ENCODE peak calls at places on chromosomes 16 and 17, in nine cellular contexts. A is RWPE2, D is thoracic aorta, L is astrocyte of the spinal cord, R is mucosa of descending colon, K is AG04449, F is MM.1S, X is Peyer's patch, C is heart left ventricle. Z is an unnamed sample.

GRCh38 chr17:52128721-52129120 is 29.8 kb downstream of the CA10 start:
- DNase-seq in A (no peak), D (no peak), L (no peak), R (no peak), K (no peak), F (no peak), X (no peak), C (no peak), Z (no peak)

GRCh38 chr17:79092567-79092966 is 17.9 kb downstream of the ENGASE start:
- DNase-seq in A (no peak), D (no peak), L (no peak), R (no peak), K (no peak), F (no peak), X (no peak), C (no peak), Z (no peak)

GRCh38 chr17:41594363-41594915 is 7.7 kb upstream of the KRT14 start:
- DNase-seq in A (no peak), D (no peak), L (no peak), R (no peak), K (no peak), F (no peak), X (no peak), C (no peak), Z (no peak)

GRCh38 chr16:57592591-57593003 is 35.8 kb upstream of the ADGRG1 start:
- DNase-seq in A (peak; percentile 36), D (no peak), L (no peak), R (peak; percentile 59), K (no peak), F (peak; percentile 39), X (peak; percentile 53), C (no peak), Z (no peak)

GRCh38 chr17:79760197-79760906 is 17.6 kb upstream of the CBX2 start:
- DNase-seq in A (no peak), D (no peak), L (no peak), R (no peak), K (no peak), F (peak; percentile 23), X (no peak), C (no peak), Z (peak; percentile 22)

GRCh38 chr16:27583634-27584033 is 33.7 kb downstream of the KATNIP start:
- DNase-seq in A (no peak), D (no peak), L (no peak), R (no peak), K (no peak), F (no peak), X (no peak), C (no peak), Z (no peak)

GRCh38 chr16:49542391-49542891 is 168.8 kb downstream of the C16orf78 start:
- DNase-seq in A (no peak), D (no peak), L (peak; percentile 37), R (no peak), K (no peak), F (no peak), X (peak; percentile 38), C (peak; percentile 45), Z (no peak)

GRCh38 chr17:72590382-72590781 is 469.6 kb downstream of the SOX9 start:
- DNase-seq in A (peak; percentile 22), D (no peak), L (peak; percentile 80), R (no peak), K (no peak), F (no peak), X (no peak), C (no peak), Z (peak; percentile 78)

GRCh38 chr17:60845012-60845411 is 167.4 kb downstream of the BCAS3 start:
- DNase-seq in A (no peak), D (no peak), L (no peak), R (no peak), K (no peak), F (no peak), X (no peak), C (no peak), Z (no peak)

GRCh38 chr17:57926723-57927047 is 28.5 kb downstream of the CUEDC1 start:
- DNase-seq in A (no peak), D (no peak), L (no peak), R (no peak), K (no peak), F (no peak), X (no peak), C (no peak), Z (no peak)

GRCh38 chr17:66542183-66542966 is 240.0 kb downstream of the PRKCA start:
- DNase-seq in A (no peak), D (no peak), L (peak; percentile 76), R (no peak), K (no peak), F (peak; percentile 89), X (no peak), C (no peak), Z (no peak)

GRCh38 chr17:79832211-79833109 is 6.8 kb downstream of the CBX4 start:
- DNase-seq in A (no peak), D (no peak), L (no peak), R (peak; percentile 66), K (no peak), F (no peak), X (no peak), C (no peak), Z (no peak)

GRCh38 chr17:63841350-63842172 is 924 bp downstream of the SMARCD2 start:
- DNase-seq in A (no peak), D (no peak), L (peak; percentile 32), R (peak; percentile 79), K (no peak), F (peak; percentile 42), X (peak; percentile 82), C (peak; percentile 72), Z (peak; percentile 45)

GRCh38 chr17:6796887-6797490 is 21.0 kb downstream of the FBXO39 start:
- DNase-seq in A (no peak), D (no peak), L (no peak), R (no peak), K (no peak), F (no peak), X (no peak), C (no peak), Z (peak; percentile 69)

GRCh38 chr16:764848-765487 is 4.4 kb downstream of the MSLN start:
- DNase-seq in A (peak; percentile 63), D (no peak), L (no peak), R (no peak), K (no peak), F (no peak), X (no peak), C (no peak), Z (no peak)

GRCh38 chr16:56732366-56732765 is 2.4 kb downstream of the NUP93 start:
- DNase-seq in A (no peak), D (no peak), L (no peak), R (no peak), K (no peak), F (no peak), X (no peak), C (no peak), Z (no peak)

GRCh38 chr17:81364278-81365147 is 30.7 kb upstream of the BAHCC1 start:
- DNase-seq in A (no peak), D (no peak), L (no peak), R (peak; percentile 58), K (no peak), F (no peak), X (no peak), C (no peak), Z (no peak)

GRCh38 chr16:974606-975312 is 4.0 kb upstream of the LMF1 start:
- DNase-seq in A (no peak), D (no peak), L (no peak), R (no peak), K (no peak), F (no peak), X (no peak), C (no peak), Z (peak; percentile 10)

GRCh38 chr17:74361613-74362391 is at the start of gene BTBD17:
- DNase-seq in A (peak; percentile 65), D (no peak), L (no peak), R (peak; percentile 78), K (no peak), F (no peak), X (peak; percentile 75), C (peak; percentile 61), Z (peak; percentile 42)
- TF ChIP-seq CTCF in A (peak; percentile 71), D (peak; percentile 34), L (peak; percentile 54), R (peak; percentile 60), K (peak; percentile 61), F (peak; percentile 51), X (peak; percentile 60), C (peak; percentile 65), Z (peak; percentile 52)

DNA sequence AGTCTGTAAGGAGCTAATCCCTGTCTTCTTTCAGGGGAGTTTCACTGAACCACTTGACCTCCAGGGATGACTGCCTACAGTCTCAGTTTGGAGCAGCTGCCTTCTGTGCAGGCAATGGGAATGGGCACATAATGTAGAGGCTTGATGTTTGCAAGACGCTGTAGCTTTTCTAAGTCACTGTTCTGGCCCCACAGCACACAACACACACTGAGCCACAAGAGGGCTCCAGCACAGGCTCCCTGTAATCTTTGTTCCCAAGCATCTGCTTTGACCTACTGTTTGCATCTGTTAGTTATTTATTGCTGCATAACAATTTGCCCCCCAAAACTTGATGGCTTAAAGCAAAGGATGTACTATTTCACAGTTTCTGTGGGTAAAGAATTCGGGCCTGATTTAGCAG is 419.0 kb upstream of the ASIC2 start:
- DNase-seq in A (no peak), D (no peak), L (no peak), R (no peak), K (no peak), F (no peak), X (no peak), C (no peak), Z (no peak)
- TF ChIP-seq CTCF in A (no peak), D (no peak), L (no peak), R (no peak), K (no peak), F (no peak), X (no peak), C (no peak), Z (no peak)

DNA sequence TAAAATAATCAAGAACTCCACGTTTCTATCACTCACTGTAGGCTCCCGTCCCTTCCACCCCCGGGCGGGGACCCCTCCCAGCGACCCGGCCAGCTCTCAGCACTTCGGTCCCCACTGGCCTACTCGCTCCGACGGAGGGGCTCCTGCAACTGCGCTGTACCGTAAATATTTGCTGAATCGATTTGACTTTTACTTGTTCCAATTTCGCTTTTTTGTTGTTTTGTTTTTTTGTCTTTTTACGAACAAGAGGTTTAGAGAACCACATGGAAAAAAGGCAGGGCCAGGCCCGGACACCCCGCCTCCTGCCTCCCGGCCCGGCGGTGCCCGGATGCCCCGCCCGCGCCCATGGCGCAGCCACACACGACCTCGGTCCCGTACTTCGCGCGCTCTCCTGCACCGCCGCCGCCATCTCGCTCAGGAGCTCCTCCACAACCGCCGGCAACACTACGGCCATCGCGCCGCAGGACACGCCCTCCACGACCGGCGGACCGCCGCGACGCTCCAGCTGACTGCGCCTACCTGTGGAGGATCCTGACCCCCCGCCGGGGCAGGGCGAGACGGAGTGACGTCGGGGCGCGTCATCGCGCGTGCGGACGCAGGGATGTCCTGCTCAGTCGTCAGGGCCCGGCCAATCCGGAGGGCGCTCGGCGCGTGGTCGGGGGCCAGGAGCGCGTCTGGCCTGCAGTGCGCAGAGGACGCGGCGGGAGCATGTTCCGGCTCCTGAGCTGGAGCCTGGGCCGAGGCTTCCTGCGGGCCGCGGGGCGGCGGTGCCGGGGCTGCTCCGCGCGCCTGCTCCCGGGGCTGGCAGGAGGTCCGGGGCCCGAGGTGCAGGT is at the start of the genes TTC19 and ZSWIM7:
- DNase-seq in A (peak; percentile 96), D (peak; percentile 72), L (peak; percentile 97), R (peak; percentile 99), K (peak; percentile 53), F (peak; percentile 98), X (peak; percentile 99), C (peak; percentile 98), Z (peak; percentile 95)
- TF ChIP-seq CTCF in A (no peak), D (peak; percentile 9), L (no peak), R (no peak), K (no peak), F (no peak), X (no peak), C (no peak), Z (no peak)

GRCh38 chr17:44564429-44564828 is 7.1 kb downstream of the FZD2 start:
- DNase-seq in A (no peak), D (no peak), L (no peak), R (no peak), K (no peak), F (no peak), X (no peak), C (no peak), Z (no peak)
- TF ChIP-seq CTCF in A (no peak), D (no peak), L (no peak), R (no peak), K (no peak), F (no peak), X (no peak), C (no peak), Z (no peak)

Z was measured in MCF 10A.